ENCODE peak calls at places on chromosomes 12 and 14, in four cellular contexts. V is CD4-positive, alpha-beta memory T cell; F is ovary; B is HCT116. U is an unnamed sample. For H3K4me1 and H3K27me3, the result is how much of the 10 kb centered on the place peaks cover.

GRCh38 chr12:4909734-4910501 is at the start of gene KCNA1:
- DNase-seq in V (no peak), F (no peak), B (no peak), U (no peak)

GRCh38 chr14:56751471-56751870 is 58.8 kb downstream of the OTX2 start:
- DNase-seq in V (no peak), F (no peak), B (no peak), U (no peak)

GRCh38 chr12:59431266-59431665 is 164.6 kb upstream of the SLC16A7 start:
- DNase-seq in V (no peak), F (no peak), B (no peak), U (no peak)

GRCh38 chr14:81772391-81772790 is 238.7 kb upstream of the SEL1L start:
- DNase-seq in V (no peak), F (no peak), B (no peak), U (no peak)

GRCh38 chr14:24837280-24838046 is 203.5 kb upstream of the GZMB start:
- DNase-seq in V (no peak), F (no peak), B (no peak), U (no peak)

GRCh38 chr12:96297504-96297903 is 102.7 kb downstream of the CDK17 start:
- DNase-seq in V (no peak), F (no peak), B (no peak), U (no peak)

GRCh38 chr12:122975790-122976647 is 975 bp downstream of the OGFOD2 start:
- DNase-seq in V (no peak), F (no peak), B (no peak), U (no peak)

GRCh38 chr12:41521872-41522379 is 333.8 kb downstream of the PDZRN4 start:
- DNase-seq in V (no peak), F (no peak), B (no peak), U (no peak)

GRCh38 chr12:76020281-76020680 is 11.3 kb downstream of the PHLDA1 start:
- DNase-seq in V (peak), F (no peak), B (peak), U (no peak)

GRCh38 chr12:121611306-121611705 is 15.0 kb upstream of the ORAI1 start:
- DNase-seq in V (no peak), F (no peak), B (no peak), U (no peak)

GRCh38 chr12:56518570-56518969 is 3.0 kb upstream of the RBMS2 start:
- DNase-seq in V (no peak), F (no peak), B (no peak), U (no peak)

GRCh38 chr14:106843376-106843775 is 1317.0 kb downstream of the TMEM121 start:
- DNase-seq in V (no peak), F (no peak), B (no peak), U (no peak)
- H3K4me1 ChIP-seq in V (under half), F (under half), B (under half), U (under half)

DNA sequence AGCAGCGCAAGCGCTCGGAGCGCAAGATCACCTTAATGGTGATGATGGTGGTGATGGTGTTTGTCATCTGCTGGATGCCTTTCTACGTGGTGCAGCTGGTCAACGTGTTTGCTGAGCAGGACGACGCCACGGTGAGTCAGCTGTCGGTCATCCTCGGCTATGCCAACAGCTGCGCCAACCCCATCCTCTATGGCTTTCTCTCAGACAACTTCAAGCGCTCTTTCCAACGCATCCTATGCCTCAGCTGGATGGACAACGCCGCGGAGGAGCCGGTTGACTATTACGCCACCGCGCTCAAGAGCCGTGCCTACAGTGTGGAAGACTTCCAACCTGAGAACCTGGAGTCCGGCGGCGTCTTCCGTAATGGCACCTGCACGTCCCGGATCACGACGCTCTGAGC is 2.5 kb downstream of the SSTR1 start:
- DNase-seq in V (no peak), F (no peak), B (no peak), U (no peak)
- H3K27me3 ChIP-seq in V (under half), F (under half), B (under half), U (under half)

DNA sequence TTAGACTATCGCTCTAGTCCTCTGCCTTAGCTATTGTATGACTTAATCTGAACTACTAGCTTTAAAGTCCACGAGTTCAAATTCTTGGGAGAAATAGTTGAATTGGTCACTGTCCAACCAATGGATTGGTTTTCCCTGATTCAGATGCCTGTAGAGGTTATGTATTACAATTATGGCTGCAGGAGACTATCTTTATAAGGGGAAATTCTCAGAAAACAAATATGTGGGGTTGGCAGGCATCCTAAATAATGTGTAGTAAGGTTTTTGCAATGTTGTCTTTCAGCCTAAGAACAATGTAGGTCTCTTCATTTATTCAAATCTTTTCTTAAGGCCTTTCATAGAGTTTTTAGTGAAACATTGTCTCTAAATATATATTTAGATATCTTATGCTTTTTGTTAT is 26.9 kb downstream of the MYRFL start:
- DNase-seq in V (no peak), F (no peak), B (no peak), U (no peak)
- H3K27ac ChIP-seq in V (no peak), F (no peak), B (no peak), U (no peak)

DNA sequence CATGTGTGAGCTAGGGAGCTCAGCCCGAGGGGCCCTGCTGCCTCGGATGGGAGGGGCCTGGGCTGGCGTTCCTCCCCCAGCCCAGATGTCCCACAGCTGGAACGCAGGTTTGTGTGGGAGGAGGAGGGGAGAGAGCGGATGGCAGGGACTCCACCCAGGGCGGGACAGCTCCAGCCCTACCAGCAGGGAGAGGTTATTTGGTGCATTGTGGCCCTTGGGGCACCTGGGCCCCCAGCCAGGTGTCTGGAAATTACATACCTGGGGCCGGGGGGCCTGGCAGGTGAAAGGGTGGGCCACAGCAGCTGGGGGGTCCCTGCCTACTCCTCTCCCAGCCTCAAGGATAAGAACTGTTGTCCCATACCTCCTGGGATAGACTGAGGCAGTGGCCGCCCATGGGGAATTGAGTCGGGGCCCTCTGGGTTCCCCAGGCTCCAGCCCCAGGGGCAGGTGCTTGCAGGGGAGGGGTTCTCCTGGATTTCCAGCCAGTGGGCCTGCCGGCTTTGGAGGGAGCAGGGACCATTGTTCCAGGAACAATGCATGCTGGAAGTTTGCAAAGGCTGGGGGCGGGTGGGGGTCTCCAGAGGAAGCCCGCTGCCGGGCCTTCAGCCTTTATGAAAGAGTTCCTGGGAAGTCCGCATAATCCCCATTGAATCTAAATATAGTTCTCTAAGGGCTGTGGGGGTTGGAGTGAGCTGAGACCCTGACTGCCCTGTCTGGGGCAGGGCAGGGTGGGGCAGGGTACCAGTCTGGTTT is 1.2 kb downstream of the KIF26A start:
- DNase-seq in V (no peak), F (peak), B (no peak), U (no peak)
- H3K4me1 ChIP-seq in V (under half), F (under half), B (under half), U (under half)

DNA sequence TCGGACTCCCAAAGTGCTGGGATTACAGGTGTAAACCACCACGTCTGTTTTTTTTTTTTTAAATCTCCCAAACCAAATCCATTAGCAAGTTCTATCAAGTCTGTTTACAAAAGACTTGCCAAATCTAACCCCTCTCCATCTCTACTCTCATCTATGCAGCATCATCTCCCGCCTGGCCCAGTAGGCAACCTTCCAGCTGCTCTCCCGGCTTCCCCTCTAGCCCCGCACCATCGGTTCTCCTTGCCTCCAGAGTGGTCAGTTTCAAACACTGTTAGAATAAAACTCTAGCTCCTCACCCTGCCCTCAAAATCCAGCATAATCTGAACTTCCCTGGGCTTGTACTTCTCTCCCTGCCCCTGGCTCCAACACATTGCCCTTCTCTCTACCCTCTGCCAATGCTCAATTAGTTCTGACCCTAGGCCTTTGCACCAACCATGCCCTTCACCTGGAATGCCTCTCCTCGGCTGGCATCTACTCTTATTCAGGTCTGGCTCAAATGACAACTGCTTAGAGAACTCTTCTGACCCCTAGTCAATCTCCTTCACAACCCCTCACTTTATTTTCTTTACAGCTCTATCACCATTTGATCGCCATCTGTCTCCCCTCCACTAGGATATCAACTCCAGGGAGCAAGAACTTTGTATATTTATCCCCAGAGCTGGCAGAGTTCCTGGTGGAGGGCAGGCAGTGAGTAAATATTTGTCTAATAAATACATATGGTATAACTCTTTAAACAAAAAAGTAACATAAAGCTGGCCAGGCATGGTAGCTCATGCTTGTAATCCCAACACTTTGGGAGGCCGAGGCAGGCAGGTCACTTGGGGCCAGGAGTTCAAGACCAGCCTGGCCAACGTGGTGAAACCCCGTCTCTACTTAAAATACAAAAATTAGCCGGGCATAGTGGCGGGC is 4.9 kb downstream of the WSB2 start:
- DNase-seq in V (no peak), F (no peak), B (no peak), U (no peak)
- H3K27me3 ChIP-seq in V (under half), F (under half), B (under half), U (under half)

GRCh38 chr14:71583705-71584104 is 348.5 kb upstream of the RGS6 start:
- DNase-seq in V (no peak), F (no peak), B (no peak), U (no peak)
- H3K27ac ChIP-seq in V (no peak), F (no peak), B (no peak), U (peak)

DNA sequence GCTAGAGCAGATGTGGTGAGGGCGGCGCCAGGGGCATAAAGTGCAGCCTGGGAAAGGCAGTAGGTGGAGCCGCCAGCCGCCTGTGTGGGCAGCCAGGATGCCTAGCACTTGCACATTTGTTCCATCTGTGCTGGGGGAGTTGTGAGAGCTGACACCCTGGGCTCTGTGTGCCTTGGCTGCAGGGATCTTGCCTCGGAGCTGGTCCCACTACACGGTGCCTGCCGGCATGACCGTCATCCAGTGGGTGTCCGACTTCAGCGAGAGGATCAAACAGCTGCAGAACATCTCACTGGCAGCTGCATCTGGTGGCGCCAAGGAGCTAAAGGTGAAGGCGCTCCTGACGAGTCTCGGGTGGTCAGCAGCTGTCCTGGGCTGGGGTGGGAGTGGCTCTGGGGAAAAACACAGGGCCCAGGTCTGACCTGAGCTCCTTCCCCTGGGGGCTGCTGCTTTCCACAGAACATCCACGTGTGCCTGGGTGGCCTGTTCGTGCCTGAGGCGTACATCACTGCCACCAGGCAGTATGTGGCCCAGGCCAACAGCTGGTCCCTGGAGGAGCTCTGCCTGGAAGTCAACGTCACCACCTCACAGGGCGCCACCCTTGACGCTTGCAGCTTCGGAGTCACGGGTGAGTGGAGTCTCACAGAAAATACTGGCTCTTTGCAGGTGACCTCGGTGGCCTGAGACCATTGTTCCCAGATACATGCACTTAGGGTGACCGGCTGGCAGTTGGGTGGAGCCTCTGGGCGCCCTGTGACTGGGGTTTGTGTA is 37.4 kb downstream of the HSP90AA1 start:
- DNase-seq in V (no peak), F (peak), B (no peak), U (no peak)
- H3K4me1 ChIP-seq in V (under half), F (under half), B (under half), U (under half)

GRCh38 chr14:36516719-36517241 is 3.3 kb downstream of the NKX2-1 start:
- DNase-seq in V (no peak), F (no peak), B (no peak), U (no peak)
- H3K27me3 ChIP-seq in V (under half), F (under half), B (under half), U (under half)